ENCODE peak calls at places on chromosomes 5 and 9, in ten cellular contexts. A is adrenal gland, Q is testis, Y is HepG2, F is breast epithelium, Z is upper lobe of left lung, U is esophagus squamous epithelium, L is uterus, V is esophagus muscularis mucosa, B is IMR-90. E is an unnamed sample.

GRCh38 chr9:84239341-84239740 is 101.2 kb downstream of the SLC28A3 start:
- DNase-seq in A (no peak), Q (no peak), Y (no peak), F (no peak), Z (no peak), U (no peak), L (no peak), V (no peak), B (peak; percentile 13), E (no peak)

GRCh38 chr9:109817146-109817845 is 37.3 kb downstream of the PALM2AKAP2 start:
- DNase-seq in A (no peak), Q (no peak), Y (no peak), F (no peak), Z (no peak), U (no peak), L (no peak), V (no peak), B (peak; percentile 83), E (peak; percentile 61)

GRCh38 chr5:34521628-34522290 is 134.4 kb upstream of the RAI14 start:
- DNase-seq in A (no peak), Q (no peak), Y (peak; percentile 23), F (no peak), Z (no peak), U (no peak), L (no peak), V (no peak), B (no peak), E (no peak)

GRCh38 chr9:122133263-122133983 is 26.2 kb downstream of the NDUFA8 start:
- DNase-seq in A (peak; percentile 55), Q (no peak), Y (no peak), F (no peak), Z (peak; percentile 42), U (no peak), L (no peak), V (no peak), B (no peak), E (no peak)

GRCh38 chr5:33105521-33105941 is 335.2 kb upstream of the TARS1 start:
- DNase-seq in A (no peak), Q (no peak), Y (no peak), F (no peak), Z (no peak), U (no peak), L (no peak), V (no peak), B (peak; percentile 82), E (no peak)

GRCh38 chr5:145739824-145740223 is 95.3 kb downstream of the PRELID2 start:
- DNase-seq in A (no peak), Q (no peak), Y (no peak), F (no peak), Z (no peak), U (no peak), L (no peak), V (no peak), B (no peak), E (no peak)

GRCh38 chr9:93813687-93814560 is 141.2 kb downstream of the BARX1 start:
- DNase-seq in A (no peak), Q (no peak), Y (no peak), F (no peak), Z (no peak), U (no peak), L (no peak), V (peak; percentile 88), B (no peak), E (peak; percentile 9)

GRCh38 chr9:70588381-70588780 is 173.9 kb upstream of the KLF9 start:
- DNase-seq in A (no peak), Q (no peak), Y (no peak), F (no peak), Z (no peak), U (no peak), L (no peak), V (no peak), B (no peak), E (no peak)

GRCh38 chr9:136964833-136965422 is 12.4 kb upstream of the PTGDS start:
- DNase-seq in A (no peak), Q (no peak), Y (no peak), F (no peak), Z (no peak), U (no peak), L (no peak), V (no peak), B (no peak), E (no peak)

GRCh38 chr9:136963341-136963740 is 11.3 kb downstream of the LCN12 start:
- DNase-seq in A (no peak), Q (no peak), Y (no peak), F (no peak), Z (no peak), U (no peak), L (no peak), V (no peak), B (no peak), E (no peak)

GRCh38 chr9:136962701-136963248 is 10.7 kb downstream of the LCN12 start:
- DNase-seq in A (no peak), Q (peak; percentile 85), Y (no peak), F (no peak), Z (no peak), U (no peak), L (no peak), V (no peak), B (no peak), E (no peak)

GRCh38 chr9:136963751-136964150 is 11.7 kb downstream of the LCN12 start:
- DNase-seq in A (no peak), Q (no peak), Y (no peak), F (no peak), Z (no peak), U (no peak), L (no peak), V (no peak), B (no peak), E (no peak)

DNA sequence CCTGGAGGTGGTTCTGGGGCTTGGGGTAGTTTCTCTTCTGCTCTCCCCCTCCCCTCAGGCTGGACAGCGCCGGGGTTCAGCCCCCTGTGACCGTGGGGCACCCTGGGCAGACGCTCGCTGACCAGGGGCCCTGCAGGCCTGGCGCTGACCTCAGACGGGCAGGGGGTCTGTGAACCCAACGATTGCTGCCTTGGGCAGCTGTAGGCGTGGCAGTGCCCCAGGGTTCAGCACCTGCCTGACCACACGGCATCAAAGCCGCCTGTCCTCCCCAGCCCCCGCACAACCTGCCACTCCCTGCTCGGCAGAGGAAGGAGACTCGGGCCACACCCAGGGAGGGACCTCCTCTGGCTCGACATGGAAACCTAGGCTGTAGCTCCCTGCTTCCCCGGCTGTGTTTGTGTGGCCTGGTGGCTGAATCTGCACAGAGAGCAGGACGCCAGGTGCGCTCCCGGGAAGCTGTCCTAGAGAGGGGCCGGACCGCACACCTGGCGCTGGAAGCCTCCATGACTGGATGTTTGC is 12.2 kb downstream of the LCN12 start:
- DNase-seq in A (no peak), Q (no peak), Y (no peak), F (no peak), Z (no peak), U (no peak), L (no peak), V (no peak), B (no peak), E (no peak)
- TF ChIP-seq POLR2A in A (no peak), Q (no peak), Y (no peak), F (no peak), Z (no peak), U (no peak), L (no peak), V (no peak), B (no peak), E (no peak)

GRCh38 chr5:43601454-43602260 is 1.3 kb upstream of the NNT start:
- DNase-seq in A (peak; percentile 4), Q (no peak), Y (peak; percentile 32), F (no peak), Z (no peak), U (no peak), L (no peak), V (no peak), B (peak; percentile 57), E (peak; percentile 52)

GRCh38 chr5:43604699-43605098 is 1.7 kb downstream of the NNT start:
- DNase-seq in A (no peak), Q (no peak), Y (no peak), F (no peak), Z (no peak), U (no peak), L (no peak), V (no peak), B (no peak), E (no peak)

GRCh38 chr5:43602456-43602817 is 543 bp upstream of the NNT start:
- DNase-seq in A (peak; percentile 41), Q (peak; percentile 52), Y (peak; percentile 30), F (no peak), Z (peak; percentile 44), U (no peak), L (peak; percentile 41), V (no peak), B (peak; percentile 50), E (no peak)

GRCh38 chr5:43602818-43603534 is at the start of gene NNT:
- DNase-seq in A (peak; percentile 70), Q (peak; percentile 86), Y (peak; percentile 61), F (peak; percentile 64), Z (peak; percentile 89), U (peak; percentile 19), L (peak; percentile 71), V (no peak), B (peak; percentile 35), E (peak; percentile 20)

GRCh38 chr5:43603535-43604363 is 769 bp downstream of the NNT start:
- DNase-seq in A (peak; percentile 80), Q (peak; percentile 86), Y (peak; percentile 31), F (peak; percentile 68), Z (peak; percentile 87), U (peak; percentile 35), L (peak; percentile 41), V (peak; percentile 93), B (peak; percentile 33), E (no peak)
- TF ChIP-seq POLR2A in A (peak; percentile 41), Q (no peak), Y (no peak), F (no peak), Z (peak; percentile 65), U (peak; percentile 42), L (no peak), V (no peak), B (no peak), E (no peak)

DNA sequence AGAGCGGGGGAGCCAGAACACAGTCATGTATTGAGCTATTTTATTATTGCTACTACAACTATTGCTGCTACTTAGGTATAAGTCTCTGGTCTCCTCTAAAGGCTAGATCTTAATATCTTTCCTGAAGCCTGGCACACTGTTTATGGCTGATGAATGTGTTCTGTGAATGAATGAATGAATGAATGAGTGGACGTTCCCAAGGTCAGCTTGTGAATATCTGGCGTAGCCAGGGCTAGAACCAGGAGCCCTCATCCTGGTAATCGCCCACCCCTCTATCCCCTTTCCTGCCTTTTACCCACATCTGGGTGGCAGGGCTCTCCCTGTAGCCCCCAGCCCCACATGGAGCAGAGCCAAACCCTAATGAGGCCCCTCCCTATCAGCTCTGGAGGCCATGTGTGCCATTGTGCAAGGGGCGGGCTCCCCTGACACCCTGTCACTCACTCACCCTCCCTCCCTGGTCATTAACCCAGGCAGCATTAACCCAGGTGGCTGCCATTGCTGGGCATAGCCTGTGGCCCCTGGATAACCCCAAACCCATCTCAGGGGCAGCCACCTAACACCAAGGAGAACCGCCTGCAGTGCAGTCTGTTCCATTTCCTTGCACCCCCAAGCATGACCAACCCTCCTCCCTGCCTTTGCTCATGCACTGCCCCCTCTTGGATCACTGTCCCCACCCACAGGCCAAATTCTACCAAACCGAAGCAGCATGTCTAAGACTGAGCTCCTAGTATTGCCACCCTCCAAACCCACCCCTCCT is 2.0 kb upstream of the AKNA start:
- DNase-seq in A (no peak), Q (no peak), Y (no peak), F (no peak), Z (no peak), U (no peak), L (no peak), V (no peak), B (no peak), E (no peak)
- TF ChIP-seq POLR2A in A (no peak), Q (no peak), Y (no peak), F (no peak), Z (no peak), U (no peak), L (no peak), V (no peak), B (no peak), E (no peak)

DNA sequence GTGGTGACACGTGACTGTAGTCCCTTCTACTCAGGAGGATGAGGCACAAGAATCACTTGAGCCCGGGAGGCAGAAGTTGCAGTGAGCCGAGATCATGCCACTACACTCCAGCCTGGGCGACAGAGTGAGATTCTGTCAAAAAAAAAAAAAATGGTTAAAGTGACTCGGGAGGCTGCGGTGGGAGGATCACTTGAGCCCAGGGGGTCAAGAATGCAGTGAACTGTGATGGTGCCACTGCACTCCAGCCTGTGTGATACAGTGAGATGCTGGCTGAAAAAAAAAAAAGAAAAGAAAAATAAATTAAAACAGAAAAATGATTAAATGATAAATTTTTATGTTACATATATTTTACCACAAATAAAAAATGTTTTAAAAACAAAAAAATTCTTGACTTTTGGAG is 51.9 kb downstream of the KLF4 start:
- DNase-seq in A (no peak), Q (no peak), Y (no peak), F (no peak), Z (no peak), U (no peak), L (no peak), V (no peak), B (no peak), E (no peak)
- TF ChIP-seq POLR2A in A (no peak), Q (no peak), Y (no peak), F (no peak), Z (no peak), U (no peak), L (no peak), V (no peak), B (no peak), E (no peak)